ENCODE peak calls at places on chromosomes 13 and 19, in eight cellular contexts. E, M, V, I, Q, G, U and C are unnamed samples.

GRCh38 chr19:18282788-18283141 is 1.3 kb upstream of the JUND start:
- DNase-seq in E (no peak), M (no peak), V (no peak), I (no peak), Q (no peak), G (no peak), U (no peak), C (no peak)

GRCh38 chr13:93752506-93752905 is 525.9 kb downstream of the GPC6 start:
- DNase-seq in E (no peak), M (no peak), V (no peak), I (no peak), Q (no peak), G (no peak), U (no peak), C (no peak)

GRCh38 chr13:80276371-80277289 is 64.3 kb downstream of the SPRY2 start:
- DNase-seq in E (peak), M (no peak), V (no peak), I (peak), Q (no peak), G (peak), U (peak), C (no peak)

GRCh38 chr13:87331178-87331577 is 340.0 kb upstream of the SLITRK5 start:
- DNase-seq in E (no peak), M (no peak), V (no peak), I (peak), Q (no peak), G (peak), U (peak), C (no peak)

GRCh38 chr13:77377016-77377415 is 50.1 kb upstream of the MYCBP2 start:
- DNase-seq in E (no peak), M (no peak), V (no peak), I (peak), Q (no peak), G (no peak), U (no peak), C (no peak)

GRCh38 chr13:102825921-102826706 is 19.7 kb upstream of the ERCC5 start:
- DNase-seq in E (no peak), M (no peak), V (no peak), I (no peak), Q (no peak), G (no peak), U (peak), C (no peak)

GRCh38 chr19:3524075-3524842 is 14.7 kb upstream of the TEKTIP1 start:
- DNase-seq in E (no peak), M (no peak), V (no peak), I (no peak), Q (no peak), G (peak), U (no peak), C (no peak)

GRCh38 chr13:27822258-27822872 is 30.1 kb downstream of the GSX1 start:
- DNase-seq in E (no peak), M (no peak), V (no peak), I (no peak), Q (no peak), G (no peak), U (no peak), C (no peak)

GRCh38 chr19:18985257-18985656 is 44.2 kb upstream of the HOMER3 start:
- DNase-seq in E (peak), M (no peak), V (peak), I (no peak), Q (no peak), G (peak), U (no peak), C (no peak)

GRCh38 chr19:18785179-18786124 is 5.7 kb downstream of the COMP start:
- DNase-seq in E (no peak), M (peak), V (peak), I (peak), Q (peak), G (peak), U (peak), C (peak)

GRCh38 chr19:16525751-16526481 is 16.3 kb downstream of the CHERP start:
- DNase-seq in E (no peak), M (no peak), V (no peak), I (no peak), Q (no peak), G (no peak), U (no peak), C (no peak)

GRCh38 chr13:30615851-30616311 is 1.8 kb upstream of the USPL1 start:
- DNase-seq in E (peak), M (no peak), V (no peak), I (no peak), Q (no peak), G (no peak), U (no peak), C (no peak)

GRCh38 chr13:30299746-30300145 is 7.6 kb downstream of the KATNAL1 start:
- DNase-seq in E (no peak), M (no peak), V (no peak), I (no peak), Q (no peak), G (no peak), U (no peak), C (no peak)

GRCh38 chr19:3162418-3163229 is 15.9 kb upstream of the S1PR4 start:
- DNase-seq in E (no peak), M (no peak), V (no peak), I (no peak), Q (no peak), G (no peak), U (no peak), C (no peak)

GRCh38 chr13:59906413-59907027 is 257.2 kb downstream of the DIAPH3 start:
- DNase-seq in E (peak), M (no peak), V (no peak), I (no peak), Q (no peak), G (no peak), U (no peak), C (no peak)

GRCh38 chr13:41791056-41791455 is 169.9 kb downstream of the VWA8 start:
- DNase-seq in E (no peak), M (no peak), V (no peak), I (no peak), Q (no peak), G (no peak), U (no peak), C (no peak)

GRCh38 chr13:48319458-48320395 is 16.2 kb downstream of the RB1 start:
- DNase-seq in E (no peak), M (no peak), V (no peak), I (peak), Q (no peak), G (no peak), U (no peak), C (no peak)

GRCh38 chr19:11408591-11408990 is 10.5 kb downstream of the RGL3 start:
- DNase-seq in E (no peak), M (no peak), V (no peak), I (no peak), Q (no peak), G (no peak), U (no peak), C (no peak)

GRCh38 chr19:15210323-15210774 is 9.6 kb upstream of the NOTCH3 start:
- DNase-seq in E (no peak), M (no peak), V (peak), I (peak), Q (no peak), G (peak), U (peak), C (no peak)

GRCh38 chr19:1254530-1255185 is 6.3 kb downstream of the MIDN start:
- DNase-seq in E (no peak), M (no peak), V (no peak), I (no peak), Q (no peak), G (peak), U (no peak), C (no peak)

GRCh38 chr19:4802711-4803110 is 11.2 kb downstream of the FEM1A start:
- DNase-seq in E (no peak), M (no peak), V (no peak), I (no peak), Q (no peak), G (no peak), U (no peak), C (no peak)

GRCh38 chr13:35630551-35631275 is 154.2 kb upstream of the MAB21L1 start:
- DNase-seq in E (peak), M (no peak), V (no peak), I (no peak), Q (no peak), G (no peak), U (no peak), C (no peak)

GRCh38 chr19:18905520-18906236 is 9.7 kb upstream of the CERS1 start:
- DNase-seq in E (no peak), M (no peak), V (no peak), I (no peak), Q (no peak), G (no peak), U (no peak), C (no peak)

GRCh38 chr13:27691207-27691606 is 69.5 kb downstream of the POLR1D start:
- DNase-seq in E (no peak), M (no peak), V (no peak), I (no peak), Q (no peak), G (no peak), U (no peak), C (no peak)

GRCh38 chr13:83274679-83275078 is 607.6 kb downstream of the SLITRK1 start:
- DNase-seq in E (no peak), M (no peak), V (no peak), I (no peak), Q (no peak), G (no peak), U (no peak), C (no peak)

GRCh38 chr19:13995017-13995728 is 10.9 kb downstream of the RFX1 start:
- DNase-seq in E (peak), M (no peak), V (peak), I (no peak), Q (no peak), G (peak), U (no peak), C (no peak)

GRCh38 chr19:12703056-12703455 is 6.6 kb upstream of the FBXW9 start:
- DNase-seq in E (no peak), M (no peak), V (no peak), I (no peak), Q (peak), G (no peak), U (no peak), C (no peak)